ENCODE peak calls at places on chromosome 19, in eight cellular contexts. Y, O, J, X, Q, R, A and S are unnamed samples.

GRCh38 chr19:46602392-46603194 is 1.5 kb downstream of the CALM3 start:
- DNase-seq in J (no peak), R (peak; percentile 72), A (no peak), Y (no peak), O (peak; percentile 39), Q (no peak), X (no peak), S (no peak)

GRCh38 chr19:57802269-57802668 is 12.4 kb downstream of the ZNF552 start:
- DNase-seq in A (no peak), J (peak; percentile 26), O (no peak), X (no peak), Y (no peak), Q (no peak), R (no peak), S (no peak)

GRCh38 chr19:23673132-23673531 is 13.9 kb downstream of the ZNF675 start:
- DNase-seq in X (no peak), Y (no peak), A (no peak), R (no peak), Q (no peak), O (no peak), J (no peak), S (no peak)

GRCh38 chr19:32396046-32396652 is 9.4 kb upstream of the DPY19L3 start:
- DNase-seq in X (no peak), Y (no peak), Q (no peak), R (no peak), O (no peak), J (no peak), A (no peak), S (no peak)

GRCh38 chr19:56839665-56840451 is 668 bp downstream of the PEG3 start:
- DNase-seq in Y (peak; percentile 72), R (peak; percentile 97), O (no peak), Q (no peak), J (no peak), X (peak; percentile 91), A (peak; percentile 97), S (no peak)

GRCh38 chr19:5048727-5049553 is 80.0 kb downstream of the KDM4B start:
- DNase-seq in O (no peak), R (peak; percentile 85), Q (no peak), J (no peak), X (peak; percentile 53), A (no peak), Y (peak; percentile 58), S (peak; percentile 92)

GRCh38 chr19:48833977-48834376 is 2.3 kb downstream of the HSD17B14 start:
- DNase-seq in Y (no peak), J (no peak), R (no peak), O (no peak), Q (no peak), X (no peak), A (no peak), S (no peak)

GRCh38 chr19:52343548-52343947 is 7.5 kb downstream of the ZNF610 start:
- DNase-seq in Y (peak; percentile 2), X (peak; percentile 23), Q (peak; percentile 46), R (peak; percentile 67), J (no peak), A (no peak), O (peak; percentile 74), S (no peak)

GRCh38 chr19:51327066-51327985 is 14.6 kb downstream of the VSIG10L start:
- DNase-seq in J (peak; percentile 38), R (no peak), Q (peak; percentile 67), Y (peak; percentile 42), A (no peak), O (no peak), X (peak; percentile 41), S (no peak)

GRCh38 chr19:1027953-1028902 is 1.8 kb downstream of the CNN2 start:
- DNase-seq in A (no peak), X (peak; percentile 96), Q (peak; percentile 79), Y (peak; percentile 89), J (peak; percentile 75), O (peak; percentile 83), R (peak; percentile 87), S (peak; percentile 99)

GRCh38 chr19:57648336-57649003 is 15.5 kb downstream of the ZNF211 start:
- DNase-seq in O (no peak), Q (no peak), J (no peak), X (no peak), Y (no peak), R (no peak), A (no peak), S (no peak)

GRCh38 chr19:54107876-54108490 is 5.3 kb downstream of the NDUFA3 start:
- DNase-seq in Q (no peak), R (no peak), J (no peak), O (no peak), X (no peak), A (no peak), Y (no peak), S (no peak)

GRCh38 chr19:4682417-4683200 is 12.5 kb upstream of the MYDGF start:
- DNase-seq in R (no peak), J (no peak), A (no peak), O (no peak), Y (no peak), Q (no peak), X (no peak), S (no peak)

GRCh38 chr19:7427944-7428343 is 60.9 kb downstream of the PEX11G start:
- DNase-seq in Q (no peak), X (peak; percentile 77), Y (no peak), O (no peak), J (no peak), R (no peak), A (no peak), S (no peak)

GRCh38 chr19:50829801-50830200 is 3.6 kb downstream of the KLK15 start:
- DNase-seq in Y (no peak), J (no peak), R (no peak), Q (no peak), X (no peak), A (no peak), O (no peak), S (no peak)

GRCh38 chr19:3309724-3310123 is 56.7 kb upstream of the NFIC start:
- DNase-seq in Y (no peak), O (no peak), R (no peak), X (no peak), J (no peak), A (no peak), Q (no peak), S (no peak)

GRCh38 chr19:14112809-14113385 is 4.7 kb downstream of the PRKACA start:
- DNase-seq in Q (no peak), A (no peak), X (no peak), Y (no peak), J (no peak), R (no peak), O (no peak), S (no peak)

GRCh38 chr19:46021531-46022041 is 1.3 kb downstream of the PGLYRP1 start:
- DNase-seq in A (peak; percentile 6), R (no peak), O (no peak), J (no peak), Y (no peak), X (no peak), Q (no peak), S (no peak)

GRCh38 chr19:52734340-52734892 is 428 bp downstream of the ZNF611 start:
- DNase-seq in J (no peak), Y (peak; percentile 32), Q (peak; percentile 46), X (no peak), O (no peak), A (no peak), R (no peak), S (no peak)

GRCh38 chr19:13475044-13475443 is 31.2 kb downstream of the CACNA1A start:
- DNase-seq in A (no peak), O (no peak), X (no peak), J (no peak), Y (no peak), Q (no peak), R (no peak), S (no peak)

GRCh38 chr19:44968670-44969069 is 13.5 kb downstream of the CLPTM1 start:
- DNase-seq in A (no peak), Q (no peak), O (no peak), X (no peak), J (no peak), R (no peak), Y (no peak), S (no peak)

GRCh38 chr19:55087542-55087935 is 11.9 kb downstream of the EPS8L1 start:
- DNase-seq in Q (no peak), J (no peak), X (peak; percentile 19), A (no peak), R (no peak), O (no peak), Y (no peak), S (no peak)

GRCh38 chr19:28793391-28794168 is 419.4 kb downstream of the UQCRFS1 start:
- DNase-seq in J (peak; percentile 9), A (no peak), Q (peak; percentile 57), R (no peak), X (no peak), Y (no peak), O (no peak), S (no peak)

GRCh38 chr19:15257782-15258181 is 25.5 kb upstream of the EPHX3 start:
- DNase-seq in X (no peak), R (no peak), Q (no peak), A (no peak), O (no peak), Y (no peak), J (no peak), S (no peak)
- TF ChIP-seq CTCF in X (no peak), R (no peak), Q (no peak), A (no peak), O (no peak), Y (no peak), J (no peak), S (no peak)

DNA sequence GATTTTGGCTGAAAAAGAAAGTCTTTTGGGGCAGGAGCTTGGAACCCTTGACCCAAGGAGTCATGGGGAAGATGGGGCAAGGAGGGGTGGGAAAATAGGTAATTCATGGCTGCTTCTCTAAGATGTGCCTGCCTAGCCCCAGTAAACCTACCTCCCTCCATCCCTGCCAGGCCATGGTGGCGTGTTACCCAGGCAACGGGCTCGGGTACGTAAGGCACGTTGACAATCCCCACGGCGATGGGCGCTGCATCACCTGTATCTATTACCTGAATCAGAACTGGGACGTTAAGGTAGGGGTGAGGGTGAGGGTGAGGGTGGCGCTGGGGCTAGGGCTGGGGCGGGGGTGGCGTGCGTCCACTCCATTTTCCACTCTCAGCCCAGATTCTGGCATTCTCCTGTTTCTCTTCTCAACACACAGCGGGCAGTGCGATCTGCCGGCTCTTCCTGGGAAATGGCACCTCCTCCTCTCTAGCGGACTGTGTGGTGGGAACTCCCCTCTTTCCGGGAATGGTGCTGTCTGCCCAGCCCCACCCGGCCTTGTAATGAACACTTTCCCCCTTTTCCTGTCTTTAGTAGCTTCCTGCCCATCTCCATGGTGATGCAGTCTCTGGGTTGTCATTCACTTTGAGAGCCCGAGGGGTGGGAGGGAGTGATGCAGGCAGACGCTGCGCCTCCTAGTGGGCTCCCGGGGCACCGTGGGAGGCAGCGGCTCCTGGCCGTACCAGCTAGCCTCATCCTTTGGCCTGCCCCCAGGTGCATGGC is 7.6 kb downstream of the EGLN2 start:
- DNase-seq in O (peak; percentile 90), J (peak; percentile 80), X (peak; percentile 97), R (peak; percentile 91), Y (peak; percentile 97), Q (peak; percentile 95), A (peak; percentile 92), S (peak; percentile 97)
- TF ChIP-seq CTCF in O (peak; percentile 67), J (peak; percentile 97), X (peak; percentile 93), R (peak; percentile 79), Y (peak; percentile 97), Q (peak; percentile 91), A (peak; percentile 88), S (peak; percentile 98)

GRCh38 chr19:10486551-10486950 is 16.6 kb downstream of the KEAP1 start:
- DNase-seq in Y (no peak), A (no peak), X (no peak), R (no peak), Q (no peak), O (no peak), J (no peak), S (no peak)
- TF ChIP-seq CTCF in Y (no peak), A (no peak), X (no peak), R (no peak), Q (no peak), O (no peak), J (no peak), S (no peak)

GRCh38 chr19:18639706-18640105 is 2.9 kb downstream of the KLHL26 start:
- DNase-seq in R (no peak), O (no peak), X (peak; percentile 66), Y (no peak), Q (no peak), J (no peak), A (no peak), S (no peak)
- TF ChIP-seq CTCF in R (no peak), O (no peak), X (no peak), Y (no peak), Q (no peak), J (no peak), A (no peak), S (no peak)